ENCODE peak calls at places on chromosomes 6 and 20, in five cellular contexts. P, H, R, E and U are unnamed samples.

GRCh38 chr6:7528565-7528964 is 12.9 kb upstream of the DSP start:
- DNase-seq in P (no peak), H (no peak), R (no peak), E (no peak), U (no peak)

GRCh38 chr6:5497896-5498578 is 236.7 kb downstream of the FARS2 start:
- DNase-seq in P (peak), H (no peak), R (no peak), E (no peak), U (no peak)

GRCh38 chr6:118712955-118713354 is 61.6 kb upstream of the CEP85L start:
- DNase-seq in P (no peak), H (no peak), R (no peak), E (no peak), U (peak)

GRCh38 chr20:51934301-51935002 is 132.1 kb upstream of the SALL4 start:
- DNase-seq in P (no peak), H (no peak), R (no peak), E (no peak), U (no peak)

GRCh38 chr6:14068133-14068532 is 49.4 kb upstream of the CD83 start:
- DNase-seq in P (no peak), H (no peak), R (no peak), E (no peak), U (peak)

GRCh38 chr6:35343092-35343834 is 905 bp downstream of the PPARD start:
- DNase-seq in P (no peak), H (no peak), R (peak), E (no peak), U (peak)

GRCh38 chr6:16275230-16275574 is 36.8 kb downstream of the GMPR start:
- DNase-seq in P (no peak), H (no peak), R (no peak), E (no peak), U (no peak)

GRCh38 chr20:11581271-11581670 is 336.4 kb upstream of the BTBD3 start:
- DNase-seq in P (no peak), H (no peak), R (no peak), E (no peak), U (no peak)

GRCh38 chr6:23713211-23713610 is 412.8 kb upstream of the NRSN1 start:
- DNase-seq in P (no peak), H (no peak), R (no peak), E (no peak), U (no peak)

GRCh38 chr6:136289327-136289578 is 393 bp downstream of the BCLAF1 start:
- DNase-seq in P (peak), H (no peak), R (peak), E (peak), U (peak)

GRCh38 chr20:49167811-49168507 is 20.2 kb downstream of the STAU1 start:
- DNase-seq in P (peak), H (no peak), R (no peak), E (no peak), U (no peak)

GRCh38 chr6:146901940-146902816 is 302.0 kb upstream of the STXBP5 start:
- DNase-seq in P (peak), H (no peak), R (peak), E (no peak), U (peak)

GRCh38 chr6:10300071-10300470 is 114.8 kb downstream of the TFAP2A start:
- DNase-seq in P (peak), H (no peak), R (no peak), E (no peak), U (peak)

GRCh38 chr6:153048631-153049030 is 46.1 kb upstream of the MTRF1L start:
- DNase-seq in P (no peak), H (no peak), R (no peak), E (no peak), U (no peak)

GRCh38 chr20:63635431-63636141 is 8.7 kb upstream of the GMEB2 start:
- DNase-seq in P (no peak), H (no peak), R (peak), E (peak), U (no peak)

GRCh38 chr20:38812182-38812581 is 6.7 kb downstream of the PPP1R16B start:
- DNase-seq in P (no peak), H (no peak), R (no peak), E (no peak), U (no peak)

GRCh38 chr6:28537509-28538140 is 11.9 kb downstream of the GPX5 start:
- DNase-seq in P (no peak), H (no peak), R (no peak), E (no peak), U (peak)

GRCh38 chr6:21987501-21987957 is 309.3 kb downstream of the PRL start:
- DNase-seq in P (peak), H (no peak), R (peak), E (peak), U (peak)

GRCh38 chr20:43603124-43603523 is 12.4 kb downstream of the IFT52 start:
- DNase-seq in P (no peak), H (no peak), R (no peak), E (no peak), U (no peak)

GRCh38 chr20:16864069-16864468 is 115.9 kb downstream of the OTOR start:
- DNase-seq in P (peak), H (no peak), R (no peak), E (no peak), U (peak)

GRCh38 chr6:45003400-45003799 is 324.7 kb upstream of the RUNX2 start:
- DNase-seq in P (no peak), H (no peak), R (no peak), E (no peak), U (no peak)

GRCh38 chr6:67112120-67112519 is 1405.1 kb upstream of the EYS start:
- DNase-seq in P (no peak), H (no peak), R (peak), E (no peak), U (no peak)

GRCh38 chr6:14544689-14545088 is 427.1 kb downstream of the CD83 start:
- DNase-seq in P (no peak), H (no peak), R (no peak), E (no peak), U (no peak)

GRCh38 chr6:138004423-138005287 is 102.6 kb downstream of the PERP start:
- DNase-seq in P (peak), H (no peak), R (peak), E (no peak), U (peak)

GRCh38 chr6:16729183-16729696 is 32.0 kb downstream of the ATXN1 start:
- DNase-seq in P (peak), H (no peak), R (peak), E (no peak), U (peak)

GRCh38 chr6:109738667-109739066 is 47.6 kb downstream of the FIG4 start:
- DNase-seq in P (no peak), H (no peak), R (no peak), E (no peak), U (no peak)

GRCh38 chr6:13679996-13680395 is 31.6 kb downstream of the RANBP9 start:
- DNase-seq in P (no peak), H (no peak), R (no peak), E (no peak), U (no peak)

GRCh38 chr6:170369439-170369838 is 62.9 kb downstream of the FAM120B start:
- DNase-seq in P (no peak), H (no peak), R (no peak), E (no peak), U (no peak)

GRCh38 chr6:80425089-80425823 is 318.8 kb downstream of the BCKDHB start:
- DNase-seq in P (no peak), H (no peak), R (no peak), E (no peak), U (no peak)

GRCh38 chr20:14189794-14190402 is 147.5 kb downstream of the FLRT3 start:
- DNase-seq in P (peak), H (no peak), R (no peak), E (no peak), U (peak)

GRCh38 chr6:94559829-94560537 is 1017.4 kb upstream of the MANEA start:
- DNase-seq in P (no peak), H (no peak), R (no peak), E (no peak), U (no peak)

GRCh38 chr6:136635615-136636014 is 85.4 kb upstream of the MAP7 start:
- DNase-seq in P (no peak), H (no peak), R (no peak), E (no peak), U (no peak)

GRCh38 chr20:19817017-19817416 is 59.0 kb downstream of the RIN2 start:
- DNase-seq in P (no peak), H (no peak), R (no peak), E (no peak), U (peak)

GRCh38 chr20:32526125-32526524 is 59.0 kb downstream of the NOL4L start:
- DNase-seq in P (no peak), H (no peak), R (no peak), E (no peak), U (no peak)

GRCh38 chr6:28583463-28583862 is 57.8 kb downstream of the GPX5 start:
- DNase-seq in P (no peak), H (no peak), R (no peak), E (no peak), U (no peak)

GRCh38 chr6:152441892-152442291 is 195.3 kb downstream of the SYNE1 start:
- DNase-seq in P (no peak), H (no peak), R (no peak), E (no peak), U (no peak)

GRCh38 chr20:19265646-19266374 is 53.4 kb downstream of the SLC24A3 start:
- DNase-seq in P (no peak), H (no peak), R (no peak), E (no peak), U (peak)

GRCh38 chr6:11232968-11233626 is 629 bp upstream of the NEDD9 start:
- DNase-seq in P (peak), H (no peak), R (peak), E (peak), U (no peak)